ENCODE peak calls at places on chromosomes 4 and X, in eight cellular contexts. A, F, R, C, V, Y, N and T are unnamed samples.

GRCh38 chr4:142452132-142452855 is 393.8 kb downstream of the INPP4B start:
- DNase-seq in A (no peak), F (no peak), R (no peak), C (peak), V (no peak), Y (no peak), N (no peak), T (no peak)

GRCh38 chr4:88866862-88867550 is 169.4 kb upstream of the NAP1L5 start:
- DNase-seq in A (no peak), F (no peak), R (no peak), C (peak), V (no peak), Y (no peak), N (no peak), T (no peak)

GRCh38 chrX:134572816-134573682 is 85.2 kb downstream of the PLAC1 start:
- DNase-seq in A (no peak), F (no peak), R (no peak), C (peak), V (no peak), Y (no peak), N (no peak), T (no peak)

GRCh38 chrX:57251965-57252364 is 34.5 kb upstream of the FAAH2 start:
- DNase-seq in A (no peak), F (no peak), R (no peak), C (no peak), V (no peak), Y (no peak), N (no peak), T (no peak)

GRCh38 chr4:89954906-89955305 is 60.3 kb downstream of the MMRN1 start:
- DNase-seq in A (no peak), F (no peak), R (no peak), C (no peak), V (no peak), Y (no peak), N (no peak), T (no peak)

GRCh38 chr4:21009956-21010355 is 309.7 kb downstream of the PACRGL start:
- DNase-seq in A (no peak), F (no peak), R (no peak), C (no peak), V (no peak), Y (no peak), N (no peak), T (no peak)

GRCh38 chr4:13527983-13528822 is 16.1 kb downstream of the NKX3-2 start:
- DNase-seq in A (no peak), F (no peak), R (no peak), C (no peak), V (no peak), Y (no peak), N (no peak), T (no peak)

GRCh38 chr4:80219301-80220025 is 22.2 kb downstream of the PRDM8 start:
- DNase-seq in A (no peak), F (no peak), R (no peak), C (peak), V (peak), Y (no peak), N (no peak), T (no peak)

GRCh38 chrX:106898462-106898861 is 4.7 kb downstream of the RIPPLY1 start:
- DNase-seq in A (no peak), F (no peak), R (no peak), C (peak), V (peak), Y (no peak), N (no peak), T (no peak)

GRCh38 chr4:95506264-95506663 is 42.5 kb downstream of the UNC5C start:
- DNase-seq in A (no peak), F (no peak), R (no peak), C (peak), V (no peak), Y (no peak), N (no peak), T (peak)

GRCh38 chr4:38930696-38931095 is 63.1 kb downstream of the FAM114A1 start:
- DNase-seq in A (no peak), F (no peak), R (no peak), C (no peak), V (no peak), Y (no peak), N (no peak), T (no peak)

GRCh38 chr4:10619220-10619619 is 65.3 kb downstream of the CLNK start:
- DNase-seq in A (no peak), F (no peak), R (no peak), C (peak), V (no peak), Y (no peak), N (no peak), T (no peak)

GRCh38 chrX:130097507-130098201 is 12.6 kb downstream of the ELF4 start:
- DNase-seq in A (no peak), F (no peak), R (no peak), C (no peak), V (peak), Y (no peak), N (no peak), T (no peak)

GRCh38 chr4:112234952-112235609 is 3.5 kb downstream of the AP1AR start:
- DNase-seq in A (peak), F (peak), R (no peak), C (peak), V (peak), Y (no peak), N (no peak), T (no peak)

GRCh38 chr4:147994491-147995385 is 262.9 kb downstream of the ARHGAP10 start:
- DNase-seq in A (no peak), F (no peak), R (no peak), C (peak), V (no peak), Y (no peak), N (no peak), T (no peak)

GRCh38 chrX:117538441-117539418 is 577.9 kb downstream of the KLHL13 start:
- DNase-seq in A (no peak), F (no peak), R (no peak), C (no peak), V (no peak), Y (no peak), N (no peak), T (no peak)

GRCh38 chrX:9530848-9531274 is 66.0 kb downstream of the TBL1X start:
- DNase-seq in A (peak), F (peak), R (peak), C (peak), V (peak), Y (peak), N (peak), T (peak)

GRCh38 chrX:26783512-26784225 is 567.7 kb downstream of the MAGEB5 start:
- DNase-seq in A (no peak), F (no peak), R (no peak), C (peak), V (peak), Y (no peak), N (no peak), T (no peak)

GRCh38 chr4:143186634-143187033 is 1.9 kb downstream of the USP38 start:
- DNase-seq in A (no peak), F (no peak), R (no peak), C (no peak), V (peak), Y (no peak), N (no peak), T (no peak)

GRCh38 chr4:144202091-144202490 is 61.6 kb upstream of the GYPA start:
- DNase-seq in A (no peak), F (no peak), R (no peak), C (no peak), V (no peak), Y (no peak), N (no peak), T (no peak)

GRCh38 chr4:172881645-172882044 is 287.0 kb upstream of the GALNT7 start:
- DNase-seq in A (no peak), F (no peak), R (no peak), C (no peak), V (no peak), Y (no peak), N (no peak), T (no peak)

GRCh38 chr4:130486841-130487240 is 1390.9 kb downstream of the C4orf33 start:
- DNase-seq in A (no peak), F (no peak), R (no peak), C (peak), V (no peak), Y (no peak), N (no peak), T (no peak)

GRCh38 chr4:152735302-152735917 is 44.1 kb downstream of the TIGD4 start:
- DNase-seq in A (no peak), F (no peak), R (no peak), C (peak), V (peak), Y (no peak), N (no peak), T (no peak)

GRCh38 chr4:158671915-158672806 is at the start of gene ETFDH:
- DNase-seq in A (peak), F (peak), R (peak), C (peak), V (peak), Y (peak), N (peak), T (peak)
- TF ChIP-seq POLR2A in A (no peak), F (peak), R (peak), C (no peak), V (peak), Y (peak), N (peak), T (peak)

GRCh38 chr4:138239496-138239895 is 2.7 kb downstream of the SLC7A11 start:
- DNase-seq in A (no peak), F (no peak), R (no peak), C (no peak), V (no peak), Y (no peak), N (no peak), T (no peak)

GRCh38 chr4:138243369-138243768 is 1.2 kb upstream of the SLC7A11 start:
- DNase-seq in A (no peak), F (no peak), R (no peak), C (no peak), V (no peak), Y (no peak), N (no peak), T (no peak)

GRCh38 chr4:138241281-138242075 is 671 bp downstream of the SLC7A11 start:
- DNase-seq in A (no peak), F (no peak), R (no peak), C (peak), V (peak), Y (no peak), N (no peak), T (no peak)

GRCh38 chr4:138242830-138243149 is 641 bp upstream of the SLC7A11 start:
- DNase-seq in A (no peak), F (no peak), R (no peak), C (no peak), V (no peak), Y (no peak), N (no peak), T (no peak)

GRCh38 chr4:138242076-138242829 is at the start of gene SLC7A11:
- DNase-seq in A (peak), F (peak), R (no peak), C (peak), V (peak), Y (no peak), N (peak), T (no peak)
- TF ChIP-seq POLR2A in A (no peak), F (no peak), R (no peak), C (peak), V (peak), Y (no peak), N (peak), T (peak)

GRCh38 chr4:76949293-76950051 is at the start of gene SEPTIN11:
- DNase-seq in A (peak), F (peak), R (peak), C (peak), V (peak), Y (peak), N (peak), T (peak)
- TF ChIP-seq POLR2A in A (no peak), F (peak), R (peak), C (peak), V (peak), Y (peak), N (peak), T (peak)

GRCh38 chr4:62901101-62901500 is 1508.1 kb downstream of the TECRL start:
- DNase-seq in A (no peak), F (no peak), R (no peak), C (no peak), V (no peak), Y (no peak), N (no peak), T (no peak)

GRCh38 chr4:62899607-62900364 is 1509.5 kb downstream of the TECRL start:
- DNase-seq in A (no peak), F (no peak), R (no peak), C (no peak), V (no peak), Y (no peak), N (no peak), T (no peak)

GRCh38 chr4:62896721-62897120 is 1512.5 kb downstream of the TECRL start:
- DNase-seq in A (no peak), F (no peak), R (no peak), C (no peak), V (no peak), Y (no peak), N (no peak), T (no peak)

DNA sequence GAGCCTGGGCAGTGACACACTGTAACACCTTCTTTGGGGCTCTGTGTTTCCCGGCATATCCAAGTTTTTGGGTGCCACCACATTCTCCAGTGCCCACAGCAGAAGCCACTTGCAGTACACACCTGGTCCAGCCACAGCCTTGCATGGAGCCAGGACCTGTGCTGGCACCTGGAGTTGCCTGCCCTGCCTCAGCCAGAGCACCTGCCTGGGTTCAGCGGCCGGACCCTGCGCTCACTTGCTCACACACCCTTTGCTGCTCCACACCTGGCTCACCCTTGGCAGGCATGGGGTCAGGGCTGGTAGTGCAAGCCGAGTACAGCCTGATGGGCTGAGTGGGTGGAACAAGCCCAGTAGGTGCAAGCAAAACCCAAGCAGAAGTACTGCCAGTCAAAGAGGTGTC is 1511.1 kb downstream of the TECRL start:
- DNase-seq in A (no peak), F (no peak), R (peak), C (no peak), V (no peak), Y (no peak), N (no peak), T (no peak)
- TF ChIP-seq POLR2A in A (no peak), F (no peak), R (no peak), C (no peak), V (no peak), Y (no peak), N (no peak), T (no peak)

GRCh38 chrX:49160908-49161307 is 1.6 kb upstream of the MAGIX start:
- DNase-seq in A (no peak), F (no peak), R (no peak), C (no peak), V (no peak), Y (no peak), N (no peak), T (no peak)

GRCh38 chrX:49164589-49165360 is 2.2 kb downstream of the MAGIX start:
- DNase-seq in A (no peak), F (no peak), R (no peak), C (no peak), V (no peak), Y (no peak), N (no peak), T (no peak)

GRCh38 chrX:49165901-49166881 is 3.6 kb downstream of the MAGIX start:
- DNase-seq in A (peak), F (peak), R (peak), C (peak), V (peak), Y (peak), N (peak), T (no peak)

GRCh38 chrX:49163555-49164419 is 1.2 kb downstream of the MAGIX start:
- DNase-seq in A (peak), F (peak), R (peak), C (peak), V (peak), Y (peak), N (peak), T (peak)

DNA sequence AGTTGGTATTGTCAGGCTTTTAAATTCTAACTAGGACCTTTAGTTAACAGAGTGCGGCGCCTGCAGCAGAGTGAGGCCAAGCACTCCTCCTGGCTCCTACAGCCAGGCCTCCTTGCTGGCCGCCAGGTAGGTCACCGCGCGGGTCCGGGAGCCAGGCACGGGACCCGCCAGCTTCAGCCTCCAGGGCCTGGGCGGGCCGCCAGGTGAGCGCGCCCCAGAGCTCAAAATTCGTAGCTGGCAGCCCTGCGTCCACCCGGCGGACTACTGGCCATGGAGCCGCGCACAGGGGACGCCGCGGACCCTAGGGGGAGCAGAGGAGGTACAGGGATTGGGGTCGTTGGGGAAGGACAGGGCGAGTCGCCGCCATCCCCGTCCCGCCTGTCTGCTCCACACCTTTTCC is at the start of gene MAGIX:
- DNase-seq in A (no peak), F (no peak), R (peak), C (no peak), V (no peak), Y (no peak), N (peak), T (no peak)
- TF ChIP-seq POLR2A in A (no peak), F (no peak), R (no peak), C (no peak), V (no peak), Y (no peak), N (no peak), T (no peak)

DNA sequence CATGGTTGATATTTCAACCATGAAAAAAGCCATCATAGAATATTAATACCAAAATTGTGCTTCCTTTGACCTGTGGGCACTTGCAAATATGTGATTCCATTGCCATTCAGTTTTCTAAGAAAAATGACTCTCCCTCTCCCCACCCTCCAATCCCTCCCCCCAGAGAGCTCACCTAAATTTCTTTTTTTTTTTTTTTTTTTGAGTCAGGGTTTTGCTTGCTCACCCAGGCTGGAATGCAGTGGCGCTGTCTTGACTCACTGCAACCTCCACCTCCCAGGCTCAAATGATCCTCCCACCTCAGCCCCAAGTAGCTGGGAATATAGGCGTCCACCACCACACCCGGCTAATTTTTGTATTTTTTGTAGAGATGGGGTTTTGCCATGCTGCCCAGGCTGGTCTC is 47.0 kb downstream of the SNX25 start:
- DNase-seq in A (no peak), F (no peak), R (no peak), C (peak), V (peak), Y (no peak), N (no peak), T (peak)
- TF ChIP-seq POLR2A in A (no peak), F (no peak), R (no peak), C (no peak), V (no peak), Y (no peak), N (no peak), T (no peak)

DNA sequence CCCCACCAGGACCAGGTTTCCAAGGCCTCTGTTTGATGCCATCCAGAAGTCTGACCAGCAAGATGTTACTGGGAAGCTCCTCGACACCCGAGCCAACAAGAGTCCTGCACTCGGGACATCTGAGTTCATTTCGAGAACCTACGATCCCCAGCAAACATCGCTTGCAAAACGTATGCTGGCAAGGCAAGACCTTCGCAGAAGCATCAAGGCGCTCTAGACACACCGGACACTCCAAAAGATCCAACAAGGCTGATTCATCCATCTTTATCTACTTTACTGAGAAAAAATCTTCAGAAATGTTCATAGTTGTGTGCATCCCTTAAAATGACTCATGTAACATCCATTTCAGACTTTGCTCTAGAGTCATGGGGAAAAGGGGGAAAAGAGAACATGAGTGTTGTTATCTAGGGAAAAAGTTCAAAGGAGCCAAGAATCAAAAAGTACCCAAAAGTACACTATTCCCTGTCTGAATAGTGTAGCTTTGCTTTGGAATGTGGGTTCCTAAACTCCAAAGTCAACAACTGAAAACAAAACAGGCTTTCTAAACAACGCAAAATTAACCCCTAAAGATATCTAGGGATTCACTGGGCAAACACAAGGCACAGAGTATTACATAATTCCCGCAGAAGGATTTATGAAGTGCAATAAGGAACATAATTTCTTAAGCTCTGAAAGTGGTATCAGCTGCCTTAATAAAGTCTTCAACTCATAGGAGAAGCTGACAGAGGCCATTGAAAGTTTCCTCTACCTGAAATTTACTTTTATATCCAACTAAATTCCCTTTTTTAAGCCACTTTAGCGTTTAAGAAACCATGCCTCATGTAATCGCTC is 1.6 kb downstream of the SH3RF1 start:
- DNase-seq in A (no peak), F (no peak), R (no peak), C (peak), V (no peak), Y (no peak), N (no peak), T (no peak)
- TF ChIP-seq POLR2A in A (no peak), F (no peak), R (no peak), C (peak), V (no peak), Y (no peak), N (no peak), T (no peak)

DNA sequence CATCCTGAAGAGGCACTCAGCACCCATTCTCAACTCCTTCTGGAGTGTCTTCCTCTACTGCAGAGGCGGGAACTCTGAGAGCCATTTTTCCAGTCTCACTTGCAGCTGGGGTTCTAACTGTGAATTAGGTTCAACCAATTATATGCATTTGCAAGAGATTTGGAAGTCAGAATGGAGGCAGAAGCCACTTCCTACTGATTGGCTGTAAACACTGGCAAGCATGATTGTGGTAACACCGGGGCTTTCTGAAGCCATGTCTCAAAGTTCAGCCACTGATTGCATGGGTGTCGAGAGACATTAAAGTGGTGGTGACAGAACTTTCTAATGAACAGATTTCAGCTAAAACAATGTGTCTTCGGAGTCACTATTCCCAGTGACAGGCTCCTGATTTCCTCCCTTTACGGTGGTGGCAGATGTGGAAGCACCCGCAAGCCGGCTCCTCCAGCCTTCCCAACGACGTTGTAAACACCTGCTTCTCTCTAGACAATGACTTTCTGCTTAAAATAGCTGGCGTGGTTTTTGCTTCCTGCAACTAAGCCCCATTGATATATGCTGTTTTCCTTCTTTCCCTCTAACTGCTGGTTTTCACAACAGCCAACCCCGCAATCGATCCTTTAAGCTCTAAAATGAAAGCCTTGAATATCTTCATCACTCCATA is 92.0 kb downstream of the IRF2 start:
- DNase-seq in A (no peak), F (no peak), R (no peak), C (no peak), V (no peak), Y (no peak), N (no peak), T (no peak)
- TF ChIP-seq POLR2A in A (no peak), F (no peak), R (no peak), C (no peak), V (no peak), Y (no peak), N (peak), T (no peak)